ENCODE peak calls at places on chromosomes 2 and 18, in six cellular contexts. J is NCI-H345; Z is kidney; I is uterus; Y is stimulated activated CD4-positive, alpha-beta T cell treated with anti-CD3 and anti-CD28 coated beads, Interleukin-1b, Interleukin-23, amount 100 ng/mL, for 24 hours; K is MV-4-11. U is an unnamed sample.

GRCh38 chr2:60517441-60517840 is 36.0 kb downstream of the BCL11A start:
- DNase-seq in J (no peak), Z (no peak), I (no peak), Y (no peak), K (no peak), U (peak)

GRCh38 chr2:192146069-192147006 is 48.4 kb downstream of the TMEFF2 start:
- DNase-seq in J (no peak), Z (no peak), I (no peak), Y (no peak), K (no peak), U (no peak)

GRCh38 chr2:240429872-240430491 is 5.5 kb upstream of the GPC1 start:
- DNase-seq in J (no peak), Z (peak), I (peak), Y (no peak), K (no peak), U (no peak)

GRCh38 chr2:205731521-205731965 is 49.2 kb downstream of the NRP2 start:
- DNase-seq in J (no peak), Z (no peak), I (no peak), Y (no peak), K (no peak), U (no peak)

GRCh38 chr18:67862069-67862468 is 345.5 kb upstream of the DSEL start:
- DNase-seq in J (no peak), Z (no peak), I (no peak), Y (no peak), K (no peak), U (no peak)

GRCh38 chr18:58321986-58322385 is 278.0 kb downstream of the NEDD4L start:
- DNase-seq in J (peak), Z (no peak), I (peak), Y (no peak), K (peak), U (peak)

GRCh38 chr2:181585732-181586131 is 71.2 kb downstream of the CERKL start:
- DNase-seq in J (no peak), Z (no peak), I (no peak), Y (no peak), K (no peak), U (no peak)

GRCh38 chr2:144445196-144445595 is 74.7 kb downstream of the ZEB2 start:
- DNase-seq in J (peak), Z (no peak), I (no peak), Y (no peak), K (no peak), U (no peak)

GRCh38 chr2:19885791-19886190 is 16.0 kb downstream of the TTC32 start:
- DNase-seq in J (no peak), Z (no peak), I (no peak), Y (no peak), K (no peak), U (peak)

GRCh38 chr2:77487074-77487803 is 34.9 kb downstream of the LRRTM4 start:
- DNase-seq in J (no peak), Z (peak), I (no peak), Y (no peak), K (no peak), U (no peak)

GRCh38 chr2:129803067-129803466 is 176.4 kb upstream of the RAB6C start:
- DNase-seq in J (peak), Z (no peak), I (no peak), Y (no peak), K (no peak), U (no peak)

GRCh38 chr2:16246281-16246850 is 306.0 kb downstream of the MYCN start:
- DNase-seq in J (no peak), Z (no peak), I (no peak), Y (no peak), K (no peak), U (no peak)